ENCODE peak calls at places on chromosomes 7 and 10, in seven cellular contexts. One of them, this sample, is unnamed.

GRCh38 chr10:32985781-32986350 is 27.8 kb upstream of the ITGB1 start:
- DNase-seq in epithelial cell of esophagus: no peak
- DNase-seq in psoas muscle: no peak
- DNase-seq in left ventricle myocardium inferior: no peak
- DNase-seq in hepatocyte: no peak
- DNase-seq in fibroblast of mammary gland: peak; percentile 97
- DNase-seq in brain microvascular endothelial cell: peak; percentile 83
- DNase-seq in this sample: peak; percentile 95

GRCh38 chr10:25015927-25016348 is at the start of gene ENKUR:
- DNase-seq in brain microvascular endothelial cell: peak; percentile 93
- DNase-seq in hepatocyte: peak; percentile 94
- DNase-seq in epithelial cell of esophagus: peak; percentile 93
- DNase-seq in left ventricle myocardium inferior: peak; percentile 87
- DNase-seq in fibroblast of mammary gland: peak; percentile 92
- DNase-seq in psoas muscle: peak; percentile 91
- DNase-seq in this sample: peak; percentile 95

GRCh38 chr10:1198453-1199344 is 142.5 kb downstream of the WDR37 start:
- DNase-seq in fibroblast of mammary gland: no peak
- DNase-seq in left ventricle myocardium inferior: no peak
- DNase-seq in hepatocyte: no peak
- DNase-seq in psoas muscle: no peak
- DNase-seq in brain microvascular endothelial cell: no peak
- DNase-seq in epithelial cell of esophagus: no peak
- DNase-seq in this sample: no peak

GRCh38 chr10:129962558-129963075 is 1.5 kb downstream of the EBF3 start:
- DNase-seq in left ventricle myocardium inferior: no peak
- DNase-seq in epithelial cell of esophagus: no peak
- DNase-seq in psoas muscle: no peak
- DNase-seq in brain microvascular endothelial cell: no peak
- DNase-seq in hepatocyte: no peak
- DNase-seq in fibroblast of mammary gland: no peak
- DNase-seq in this sample: no peak

GRCh38 chr7:158244873-158245723 is 342.5 kb downstream of the PTPRN2 start:
- DNase-seq in epithelial cell of esophagus: no peak
- DNase-seq in left ventricle myocardium inferior: no peak
- DNase-seq in fibroblast of mammary gland: no peak
- DNase-seq in hepatocyte: no peak
- DNase-seq in psoas muscle: no peak
- DNase-seq in brain microvascular endothelial cell: no peak
- DNase-seq in this sample: no peak

GRCh38 chr7:99835189-99835588 is 7.4 kb downstream of the CYP3A43 start:
- DNase-seq in hepatocyte: no peak
- DNase-seq in epithelial cell of esophagus: no peak
- DNase-seq in psoas muscle: no peak
- DNase-seq in brain microvascular endothelial cell: no peak
- DNase-seq in left ventricle myocardium inferior: no peak
- DNase-seq in fibroblast of mammary gland: no peak
- DNase-seq in this sample: no peak

GRCh38 chr10:58013406-58013805 is 254.3 kb downstream of the IPMK start:
- DNase-seq in epithelial cell of esophagus: no peak
- DNase-seq in left ventricle myocardium inferior: no peak
- DNase-seq in brain microvascular endothelial cell: no peak
- DNase-seq in psoas muscle: no peak
- DNase-seq in hepatocyte: no peak
- DNase-seq in fibroblast of mammary gland: no peak
- DNase-seq in this sample: no peak

GRCh38 chr10:23829556-23829955 is 379.4 kb upstream of the KIAA1217 start:
- DNase-seq in epithelial cell of esophagus: peak; percentile 1
- DNase-seq in fibroblast of mammary gland: no peak
- DNase-seq in hepatocyte: no peak
- DNase-seq in left ventricle myocardium inferior: no peak
- DNase-seq in brain microvascular endothelial cell: no peak
- DNase-seq in psoas muscle: no peak
- DNase-seq in this sample: no peak

GRCh38 chr7:12212051-12212485 is 974 bp downstream of the TMEM106B start:
- DNase-seq in psoas muscle: no peak
- DNase-seq in brain microvascular endothelial cell: no peak
- DNase-seq in fibroblast of mammary gland: peak; percentile 25
- DNase-seq in epithelial cell of esophagus: peak; percentile 17
- DNase-seq in hepatocyte: peak; percentile 33
- DNase-seq in left ventricle myocardium inferior: no peak
- DNase-seq in this sample: peak; percentile 26

GRCh38 chr10:51960494-51960895 is 261.1 kb upstream of the CSTF2T start:
- DNase-seq in brain microvascular endothelial cell: peak; percentile 42
- DNase-seq in hepatocyte: peak; percentile 76
- DNase-seq in left ventricle myocardium inferior: no peak
- DNase-seq in psoas muscle: no peak
- DNase-seq in fibroblast of mammary gland: peak; percentile 84
- DNase-seq in epithelial cell of esophagus: peak; percentile 55
- DNase-seq in this sample: peak; percentile 78

GRCh38 chr10:88553116-88553752 is 29.9 kb downstream of the RNLS start:
- DNase-seq in left ventricle myocardium inferior: no peak
- DNase-seq in brain microvascular endothelial cell: peak; percentile 75
- DNase-seq in psoas muscle: peak; percentile 17
- DNase-seq in hepatocyte: peak; percentile 74
- DNase-seq in fibroblast of mammary gland: peak; percentile 90
- DNase-seq in epithelial cell of esophagus: peak; percentile 82
- DNase-seq in this sample: peak; percentile 93

GRCh38 chr10:37865957-37866671 is 8.7 kb upstream of the ZNF248 start:
- DNase-seq in left ventricle myocardium inferior: no peak
- DNase-seq in fibroblast of mammary gland: no peak
- DNase-seq in brain microvascular endothelial cell: no peak
- DNase-seq in hepatocyte: no peak
- DNase-seq in psoas muscle: no peak
- DNase-seq in epithelial cell of esophagus: no peak
- DNase-seq in this sample: no peak

GRCh38 chr10:76433161-76434005 is 1002.0 kb downstream of the LRMDA start:
- DNase-seq in hepatocyte: peak; percentile 20
- DNase-seq in left ventricle myocardium inferior: peak; percentile 72
- DNase-seq in fibroblast of mammary gland: no peak
- DNase-seq in psoas muscle: no peak
- DNase-seq in epithelial cell of esophagus: peak; percentile 77
- DNase-seq in brain microvascular endothelial cell: no peak
- DNase-seq in this sample: no peak

GRCh38 chr7:17532861-17533404 is 234.5 kb downstream of the AHR start:
- DNase-seq in brain microvascular endothelial cell: peak; percentile 89
- DNase-seq in epithelial cell of esophagus: peak; percentile 91
- DNase-seq in psoas muscle: no peak
- DNase-seq in left ventricle myocardium inferior: no peak
- DNase-seq in fibroblast of mammary gland: peak; percentile 99
- DNase-seq in hepatocyte: no peak
- DNase-seq in this sample: peak; percentile 62

GRCh38 chr10:47076949-47077348 is 165.7 kb downstream of the PTPN20 start:
- DNase-seq in fibroblast of mammary gland: peak; percentile 45
- DNase-seq in hepatocyte: no peak
- DNase-seq in epithelial cell of esophagus: no peak
- DNase-seq in psoas muscle: no peak
- DNase-seq in brain microvascular endothelial cell: no peak
- DNase-seq in left ventricle myocardium inferior: no peak
- DNase-seq in this sample: peak; percentile 39
- TF ChIP-seq CTCF in fibroblast of mammary gland: no peak
- TF ChIP-seq CTCF in hepatocyte: no peak
- TF ChIP-seq CTCF in epithelial cell of esophagus: no peak
- TF ChIP-seq CTCF in psoas muscle: no peak
- TF ChIP-seq CTCF in brain microvascular endothelial cell: no peak
- TF ChIP-seq CTCF in left ventricle myocardium inferior: no peak
- TF ChIP-seq CTCF in this sample: no peak

GRCh38 chr7:42234736-42235135 is 2.3 kb downstream of the GLI3 start:
- DNase-seq in hepatocyte: no peak
- DNase-seq in psoas muscle: no peak
- DNase-seq in brain microvascular endothelial cell: no peak
- DNase-seq in fibroblast of mammary gland: no peak
- DNase-seq in left ventricle myocardium inferior: no peak
- DNase-seq in epithelial cell of esophagus: no peak
- DNase-seq in this sample: no peak
- H3K4me3 ChIP-seq in hepatocyte: no peak overlapping the region
- H3K4me3 ChIP-seq in psoas muscle: no peak overlapping the region
- H3K4me3 ChIP-seq in brain microvascular endothelial cell: no peak overlapping the region
- H3K4me3 ChIP-seq in fibroblast of mammary gland: no peak overlapping the region
- H3K4me3 ChIP-seq in left ventricle myocardium inferior: peak overlapping the region; percentile 91
- H3K4me3 ChIP-seq in epithelial cell of esophagus: peak overlapping the region; percentile 14
- H3K4me3 ChIP-seq in this sample: no peak overlapping the region

GRCh38 chr10:70087641-70088040 is 35.0 kb downstream of the MACROH2A2 start:
- DNase-seq in brain microvascular endothelial cell: no peak
- DNase-seq in psoas muscle: no peak
- DNase-seq in fibroblast of mammary gland: peak; percentile 2
- DNase-seq in hepatocyte: no peak
- DNase-seq in left ventricle myocardium inferior: no peak
- DNase-seq in epithelial cell of esophagus: no peak
- DNase-seq in this sample: peak; percentile 16

GRCh38 chr10:70085975-70086613 is 33.4 kb downstream of the MACROH2A2 start:
- DNase-seq in psoas muscle: no peak
- DNase-seq in left ventricle myocardium inferior: no peak
- DNase-seq in hepatocyte: no peak
- DNase-seq in brain microvascular endothelial cell: no peak
- DNase-seq in epithelial cell of esophagus: no peak
- DNase-seq in fibroblast of mammary gland: no peak
- DNase-seq in this sample: no peak

GRCh38 chr10:70078937-70079336 is 26.3 kb downstream of the MACROH2A2 start:
- DNase-seq in left ventricle myocardium inferior: no peak
- DNase-seq in psoas muscle: no peak
- DNase-seq in epithelial cell of esophagus: no peak
- DNase-seq in brain microvascular endothelial cell: no peak
- DNase-seq in hepatocyte: no peak
- DNase-seq in fibroblast of mammary gland: no peak
- DNase-seq in this sample: no peak

GRCh38 chr10:70088299-70088698 is 35.7 kb downstream of the MACROH2A2 start:
- DNase-seq in fibroblast of mammary gland: no peak
- DNase-seq in psoas muscle: no peak
- DNase-seq in hepatocyte: no peak
- DNase-seq in epithelial cell of esophagus: no peak
- DNase-seq in brain microvascular endothelial cell: no peak
- DNase-seq in left ventricle myocardium inferior: no peak
- DNase-seq in this sample: no peak

GRCh38 chr10:70084189-70084588 is 31.5 kb downstream of the MACROH2A2 start:
- DNase-seq in fibroblast of mammary gland: peak; percentile 4
- DNase-seq in left ventricle myocardium inferior: no peak
- DNase-seq in hepatocyte: no peak
- DNase-seq in brain microvascular endothelial cell: no peak
- DNase-seq in epithelial cell of esophagus: no peak
- DNase-seq in psoas muscle: no peak
- DNase-seq in this sample: no peak
- TF ChIP-seq CTCF in fibroblast of mammary gland: no peak
- TF ChIP-seq CTCF in left ventricle myocardium inferior: no peak
- TF ChIP-seq CTCF in hepatocyte: peak; percentile 10
- TF ChIP-seq CTCF in brain microvascular endothelial cell: no peak
- TF ChIP-seq CTCF in epithelial cell of esophagus: no peak
- TF ChIP-seq CTCF in psoas muscle: no peak
- TF ChIP-seq CTCF in this sample: no peak

DNA sequence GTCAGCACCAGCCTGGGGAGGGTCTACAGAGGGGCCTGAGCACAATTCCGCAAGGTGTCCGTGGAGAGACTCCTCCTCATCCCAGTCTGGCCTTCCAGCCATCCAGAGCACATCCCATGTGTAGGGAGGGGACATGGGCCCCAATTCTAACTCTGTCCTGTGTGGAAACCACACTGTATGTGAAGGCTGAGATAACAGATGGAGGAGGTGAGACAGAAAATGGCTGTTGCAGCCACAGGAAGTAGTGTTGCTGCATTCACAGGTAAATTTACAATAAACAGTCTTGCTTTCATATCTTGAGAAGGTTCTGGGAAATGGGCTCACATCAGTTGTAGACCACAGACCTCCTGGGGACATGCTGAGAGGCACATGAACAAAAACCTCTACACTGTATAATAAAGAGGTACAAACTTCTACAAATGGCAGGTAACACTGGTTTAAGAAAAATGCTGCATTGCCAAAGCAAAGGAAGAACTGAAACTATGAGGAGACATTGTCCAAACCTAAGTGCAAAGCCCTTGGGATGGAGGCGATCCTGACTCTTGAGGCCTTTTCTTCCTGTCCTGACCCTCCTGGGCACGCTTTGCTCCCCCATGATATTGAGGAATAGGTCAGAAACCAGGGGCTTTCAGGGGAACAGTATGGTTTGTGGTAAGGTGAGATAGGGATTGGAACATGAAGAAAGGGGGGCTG is 21.6 kb upstream of the GIMAP2 start:
- DNase-seq in hepatocyte: no peak
- DNase-seq in epithelial cell of esophagus: no peak
- DNase-seq in fibroblast of mammary gland: no peak
- DNase-seq in brain microvascular endothelial cell: no peak
- DNase-seq in psoas muscle: no peak
- DNase-seq in left ventricle myocardium inferior: no peak
- DNase-seq in this sample: no peak
- H3K4me3 ChIP-seq in hepatocyte: no peak overlapping the region
- H3K4me3 ChIP-seq in epithelial cell of esophagus: no peak overlapping the region
- H3K4me3 ChIP-seq in fibroblast of mammary gland: no peak overlapping the region
- H3K4me3 ChIP-seq in brain microvascular endothelial cell: no peak overlapping the region
- H3K4me3 ChIP-seq in psoas muscle: no peak overlapping the region
- H3K4me3 ChIP-seq in left ventricle myocardium inferior: no peak overlapping the region
- H3K4me3 ChIP-seq in this sample: no peak overlapping the region

DNA sequence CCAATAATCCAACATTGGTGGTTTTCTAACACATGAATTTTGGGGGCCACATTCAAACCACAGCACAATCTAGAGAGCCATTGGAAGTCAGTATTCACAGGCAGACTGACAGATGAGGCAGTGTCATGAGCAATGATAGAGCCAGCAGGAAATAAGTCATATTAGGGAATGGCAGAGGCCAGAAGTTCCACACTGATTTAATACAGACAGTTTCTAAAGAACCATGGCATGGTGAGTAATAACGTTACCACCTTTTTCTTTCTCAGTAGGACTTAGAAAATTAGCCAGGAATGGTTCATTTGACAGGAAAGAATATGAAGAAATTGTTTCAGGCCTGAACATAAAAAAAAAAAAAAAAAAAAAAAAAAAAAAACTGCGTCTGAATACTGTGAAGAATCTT is 210.3 kb downstream of the GPAM start:
- DNase-seq in hepatocyte: no peak
- DNase-seq in left ventricle myocardium inferior: no peak
- DNase-seq in psoas muscle: no peak
- DNase-seq in epithelial cell of esophagus: no peak
- DNase-seq in brain microvascular endothelial cell: no peak
- DNase-seq in fibroblast of mammary gland: peak; percentile 87
- DNase-seq in this sample: peak; percentile 70
- TF ChIP-seq CTCF in hepatocyte: no peak
- TF ChIP-seq CTCF in left ventricle myocardium inferior: no peak
- TF ChIP-seq CTCF in psoas muscle: no peak
- TF ChIP-seq CTCF in epithelial cell of esophagus: no peak
- TF ChIP-seq CTCF in brain microvascular endothelial cell: no peak
- TF ChIP-seq CTCF in fibroblast of mammary gland: no peak
- TF ChIP-seq CTCF in this sample: no peak

GRCh38 chr7:6516387-6516983 is 34.8 kb downstream of the GRID2IP start:
- DNase-seq in fibroblast of mammary gland: peak; percentile 84
- DNase-seq in psoas muscle: peak; percentile 81
- DNase-seq in brain microvascular endothelial cell: peak; percentile 81
- DNase-seq in hepatocyte: peak; percentile 93
- DNase-seq in left ventricle myocardium inferior: peak; percentile 81
- DNase-seq in epithelial cell of esophagus: peak; percentile 84
- DNase-seq in this sample: peak; percentile 90
- H3K4me3 ChIP-seq in fibroblast of mammary gland: peak overlapping the region; percentile 3
- H3K4me3 ChIP-seq in psoas muscle: peak overlapping the region; percentile 49
- H3K4me3 ChIP-seq in brain microvascular endothelial cell: peak overlapping the region; percentile 24
- H3K4me3 ChIP-seq in hepatocyte: no peak overlapping the region
- H3K4me3 ChIP-seq in left ventricle myocardium inferior: peak overlapping the region; percentile 45
- H3K4me3 ChIP-seq in epithelial cell of esophagus: no peak overlapping the region
- H3K4me3 ChIP-seq in this sample: no peak overlapping the region

DNA sequence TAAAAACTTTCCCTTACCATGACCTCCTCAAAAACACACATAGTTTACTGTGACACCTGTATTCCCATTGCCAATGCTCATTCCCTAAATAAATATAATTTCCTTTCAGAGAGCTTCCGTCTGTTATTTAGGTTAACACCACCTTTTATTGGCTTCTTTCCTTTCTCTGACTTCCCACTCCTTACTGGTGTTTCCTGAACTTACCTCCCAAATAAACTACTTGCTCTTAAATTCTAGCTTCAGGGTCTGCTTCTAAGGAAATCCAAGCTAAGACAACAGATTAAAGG is 67.4 kb upstream of the ZNF746 start:
- DNase-seq in brain microvascular endothelial cell: no peak
- DNase-seq in epithelial cell of esophagus: no peak
- DNase-seq in fibroblast of mammary gland: no peak
- DNase-seq in psoas muscle: no peak
- DNase-seq in left ventricle myocardium inferior: no peak
- DNase-seq in hepatocyte: no peak
- DNase-seq in this sample: no peak
- TF ChIP-seq CTCF in brain microvascular endothelial cell: no peak
- TF ChIP-seq CTCF in epithelial cell of esophagus: no peak
- TF ChIP-seq CTCF in fibroblast of mammary gland: no peak
- TF ChIP-seq CTCF in psoas muscle: no peak
- TF ChIP-seq CTCF in left ventricle myocardium inferior: no peak
- TF ChIP-seq CTCF in hepatocyte: no peak
- TF ChIP-seq CTCF in this sample: no peak